ENCODE peak calls at places on chromosomes 7 and 10, in seven cellular contexts. U is PC-3, R is HCT116, I is GM23248, G is OCI-LY7, M is hepatocyte, W is SK-N-SH. B is an unnamed sample.

GRCh38 chr7:20784311-20785210 is 2.1 kb downstream of the SP8 start:
- DNase-seq in U (peak; percentile 69), R (no peak), I (peak; percentile 46), G (no peak), M (peak; percentile 59), W (peak; percentile 62), B (no peak)

GRCh38 chr10:7111574-7111973 is 299.3 kb downstream of the SFMBT2 start:
- DNase-seq in U (peak; percentile 73), R (no peak), I (peak; percentile 80), G (no peak), M (no peak), W (no peak), B (no peak)

GRCh38 chr7:69624431-69624830 is 26.2 kb downstream of the AUTS2 start:
- DNase-seq in U (no peak), R (no peak), I (no peak), G (peak; percentile 66), M (no peak), W (peak; percentile 62), B (no peak)

GRCh38 chr7:135756191-135756590 is 7.6 kb upstream of the FAM180A start:
- DNase-seq in U (no peak), R (no peak), I (no peak), G (no peak), M (no peak), W (no peak), B (no peak)

GRCh38 chr10:75978213-75978612 is 546.8 kb downstream of the LRMDA start:
- DNase-seq in U (peak; percentile 79), R (no peak), I (no peak), G (no peak), M (no peak), W (no peak), B (no peak)

GRCh38 chr10:48316236-48316635 is 9.8 kb downstream of the MAPK8 start:
- DNase-seq in U (no peak), R (no peak), I (no peak), G (no peak), M (peak; percentile 24), W (no peak), B (no peak)

GRCh38 chr10:3592424-3592823 is 192.6 kb downstream of the KLF6 start:
- DNase-seq in U (no peak), R (no peak), I (no peak), G (no peak), M (no peak), W (no peak), B (no peak)

GRCh38 chr7:30391806-30392205 is 86.8 kb downstream of the NOD1 start:
- DNase-seq in U (peak; percentile 60), R (no peak), I (no peak), G (no peak), M (no peak), W (no peak), B (no peak)

GRCh38 chr10:28841625-28842024 is 164.3 kb downstream of the BAMBI start:
- DNase-seq in U (peak; percentile 58), R (no peak), I (peak; percentile 20), G (no peak), M (no peak), W (no peak), B (no peak)

GRCh38 chr7:151946932-151947331 is 9.3 kb upstream of the GALNTL5 start:
- DNase-seq in U (no peak), R (no peak), I (no peak), G (no peak), M (no peak), W (no peak), B (no peak)

GRCh38 chr7:115649429-115649828 is 381.1 kb downstream of the TFEC start:
- DNase-seq in U (peak; percentile 16), R (no peak), I (no peak), G (no peak), M (no peak), W (no peak), B (no peak)

DNA sequence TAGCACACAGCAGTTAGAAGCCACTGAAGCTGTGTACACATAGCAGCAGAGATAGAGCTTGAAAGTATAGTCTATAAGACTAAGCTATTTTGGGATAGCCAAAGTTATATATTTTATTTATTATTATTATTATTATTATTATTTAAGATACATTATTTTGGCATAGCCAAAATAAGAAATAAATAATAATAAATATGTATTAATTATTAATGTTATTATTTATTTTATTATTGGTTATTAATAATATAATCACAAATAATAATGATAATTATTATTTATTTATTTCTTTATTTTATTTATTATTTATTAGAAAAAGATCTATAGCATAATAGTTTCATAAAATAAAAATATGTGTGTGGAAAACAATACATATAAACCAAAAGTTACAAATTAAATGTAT is 107.2 kb upstream of the FOXK1 start:
- DNase-seq in U (no peak), R (no peak), I (no peak), G (no peak), M (no peak), W (no peak), B (no peak)
- H3K9me3 ChIP-seq in U (no peaks in the 10 kb centered on the region), R (peaks cover 5% of the 10 kb centered on the region), I (no peaks in the 10 kb centered on the region), G (no peaks in the 10 kb centered on the region), M (no peaks in the 10 kb centered on the region), W (no peaks in the 10 kb centered on the region), B (no peaks in the 10 kb centered on the region)

DNA sequence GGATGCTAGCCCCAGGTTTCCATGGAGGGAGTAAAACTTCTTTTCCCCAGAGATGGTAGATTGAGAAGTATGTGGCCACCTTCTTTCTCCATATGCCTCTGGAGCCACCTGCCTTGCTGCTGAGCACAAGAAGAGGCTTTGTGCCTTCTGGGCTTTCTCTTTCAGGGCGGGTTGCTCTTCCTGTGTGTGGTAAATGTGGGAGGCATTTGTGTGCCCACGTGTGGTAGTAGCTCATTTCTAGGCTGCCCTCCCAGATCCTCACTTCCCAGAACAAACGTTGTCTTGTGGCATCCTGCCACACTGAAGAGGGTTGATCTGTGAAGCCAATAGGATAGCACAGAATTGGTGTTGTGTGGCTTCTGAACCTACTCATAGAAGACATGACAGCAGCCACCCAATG is 342.0 kb upstream of the PODXL start:
- DNase-seq in U (peak; percentile 15), R (no peak), I (peak; percentile 66), G (no peak), M (no peak), W (no peak), B (no peak)
- H3K9me2 ChIP-seq in U (no peaks in the 10 kb centered on the region), R (no peaks in the 10 kb centered on the region), I (no peaks in the 10 kb centered on the region), G (no peaks in the 10 kb centered on the region), M (no peaks in the 10 kb centered on the region), W (no peaks in the 10 kb centered on the region), B (no peaks in the 10 kb centered on the region)

GRCh38 chr10:89481662-89482061 is 53.7 kb downstream of the SLC16A12 start:
- DNase-seq in U (peak; percentile 64), R (no peak), I (peak; percentile 90), G (no peak), M (peak; percentile 51), W (no peak), B (no peak)
- TF ChIP-seq EZH2phosphoT487 in U (no peak), R (no peak), I (no peak), G (no peak), M (no peak), W (no peak), B (no peak)

GRCh38 chr7:146661929-146662328 is 545.3 kb downstream of the CNTNAP2 start:
- DNase-seq in U (no peak), R (no peak), I (no peak), G (no peak), M (no peak), W (no peak), B (no peak)
- H3K9me3 ChIP-seq in U (no peaks in the 10 kb centered on the region), R (peaks cover 9% of the 10 kb centered on the region), I (no peaks in the 10 kb centered on the region), G (no peaks in the 10 kb centered on the region), M (no peaks in the 10 kb centered on the region), W (no peaks in the 10 kb centered on the region), B (no peaks in the 10 kb centered on the region)

GRCh38 chr7:131897016-131897789 is 340.8 kb upstream of the PODXL start:
- DNase-seq in U (peak; percentile 62), R (peak; percentile 12), I (peak; percentile 87), G (no peak), M (no peak), W (peak; percentile 16), B (no peak)
- H3K9me2 ChIP-seq in U (no peaks in the 10 kb centered on the region), R (no peaks in the 10 kb centered on the region), I (no peaks in the 10 kb centered on the region), G (no peaks in the 10 kb centered on the region), M (no peaks in the 10 kb centered on the region), W (no peaks in the 10 kb centered on the region), B (no peaks in the 10 kb centered on the region)

GRCh38 chr10:1292611-1293021 is 236.4 kb downstream of the WDR37 start:
- DNase-seq in U (no peak), R (no peak), I (no peak), G (no peak), M (no peak), W (peak; percentile 58), B (no peak)
- TF ChIP-seq EZH2phosphoT487 in U (no peak), R (no peak), I (no peak), G (no peak), M (no peak), W (no peak), B (no peak)

GRCh38 chr7:57211428-57212100 is 79.3 kb upstream of the ZNF479 start:
- DNase-seq in U (no peak), R (no peak), I (no peak), G (no peak), M (no peak), W (no peak), B (no peak)

GRCh38 chr7:57216340-57216739 is 84.1 kb upstream of the ZNF479 start:
- DNase-seq in U (no peak), R (no peak), I (no peak), G (no peak), M (no peak), W (no peak), B (no peak)

GRCh38 chr7:57210871-57211270 is 78.6 kb upstream of the ZNF479 start:
- DNase-seq in U (no peak), R (no peak), I (no peak), G (no peak), M (no peak), W (no peak), B (no peak)

GRCh38 chr7:57218196-57218716 is 86.0 kb upstream of the ZNF479 start:
- DNase-seq in U (no peak), R (no peak), I (no peak), G (no peak), M (no peak), W (no peak), B (no peak)

GRCh38 chr7:57215423-57215822 is 83.2 kb upstream of the ZNF479 start:
- DNase-seq in U (no peak), R (no peak), I (no peak), G (no peak), M (no peak), W (no peak), B (no peak)
- H3K9me3 ChIP-seq in U (no peaks in the 10 kb centered on the region), R (peaks cover 13% of the 10 kb centered on the region), I (no peaks in the 10 kb centered on the region), G (no peaks in the 10 kb centered on the region), M (no peaks in the 10 kb centered on the region), W (no peaks in the 10 kb centered on the region), B (no peaks in the 10 kb centered on the region)